ENCODE peak calls at places on chromosomes 12 and 14, in six cellular contexts. R, L, E, O, F and X are unnamed samples.

GRCh38 chr14:28759658-28760313 is 6.8 kb upstream of the FOXG1 start:
- DNase-seq in E (no peak), F (no peak), R (peak; percentile 65), L (no peak), O (no peak), X (no peak)

GRCh38 chr14:76322594-76323220 is 53.2 kb upstream of the ESRRB start:
- DNase-seq in L (no peak), R (no peak), F (no peak), O (no peak), E (peak; percentile 22), X (no peak)

GRCh38 chr14:93005135-93005813 is 82.3 kb downstream of the CHGA start:
- DNase-seq in L (no peak), E (no peak), O (peak; percentile 57), R (no peak), F (no peak), X (no peak)

GRCh38 chr12:28068467-28068866 is 95.9 kb upstream of the PTHLH start:
- DNase-seq in L (no peak), F (no peak), O (no peak), R (no peak), E (no peak), X (no peak)

GRCh38 chr12:105622220-105622619 is 291.7 kb downstream of the C12orf75 start:
- DNase-seq in F (no peak), L (no peak), E (no peak), R (no peak), O (peak; percentile 23), X (no peak)

GRCh38 chr12:85949253-85949652 is 75.2 kb downstream of the NTS start:
- DNase-seq in E (no peak), F (no peak), L (no peak), R (peak; percentile 1), O (no peak), X (no peak)

GRCh38 chr14:52298795-52299194 is 15.3 kb upstream of the PTGER2 start:
- DNase-seq in L (no peak), R (no peak), O (no peak), F (no peak), E (no peak), X (no peak)

GRCh38 chr12:27505124-27505523 is 18.9 kb upstream of the PPFIBP1 start:
- DNase-seq in L (no peak), R (no peak), O (peak; percentile 75), F (peak; percentile 79), E (no peak), X (no peak)

GRCh38 chr14:58637040-58637390 is 747 bp upstream of the DACT1 start:
- DNase-seq in R (no peak), L (no peak), O (peak; percentile 79), E (peak; percentile 80), F (peak; percentile 90), X (no peak)

GRCh38 chr14:54787263-54787662 is 115.4 kb downstream of the GCH1 start:
- DNase-seq in O (no peak), R (no peak), F (no peak), L (no peak), E (no peak), X (no peak)

GRCh38 chr12:26711072-26711471 is 121.9 kb downstream of the ITPR2 start:
- DNase-seq in L (no peak), R (no peak), O (no peak), F (no peak), E (no peak), X (no peak)

GRCh38 chr12:124390442-124391116 is 95.7 kb downstream of the RFLNA start:
- DNase-seq in F (peak; percentile 76), L (no peak), O (peak; percentile 99), R (no peak), E (peak; percentile 89), X (peak; percentile 60)

GRCh38 chr14:71466942-71467341 is 465.3 kb upstream of the RGS6 start:
- DNase-seq in F (no peak), R (no peak), E (no peak), L (no peak), O (no peak), X (no peak)

GRCh38 chr12:57461904-57462306 is 2.3 kb downstream of the GLI1 start:
- DNase-seq in F (peak; percentile 21), O (peak; percentile 81), R (no peak), L (peak; percentile 43), E (no peak), X (no peak)

GRCh38 chr12:109595321-109595902 is 21.8 kb downstream of the MVK start:
- DNase-seq in E (no peak), O (peak; percentile 32), F (no peak), R (no peak), L (no peak), X (no peak)

GRCh38 chr12:101181776-101182175 is 28.3 kb downstream of the SLC5A8 start:
- DNase-seq in E (no peak), L (no peak), F (peak; percentile 71), R (no peak), O (no peak), X (no peak)

GRCh38 chr12:31773867-31774266 is 45.0 kb upstream of the AMN1 start:
- DNase-seq in E (no peak), L (no peak), F (peak; percentile 14), R (no peak), O (no peak), X (no peak)

GRCh38 chr12:87924149-87924548 is 105.1 kb downstream of the C12orf50 start:
- DNase-seq in R (no peak), O (no peak), E (no peak), L (no peak), F (peak; percentile 19), X (no peak)

GRCh38 chr12:112208511-112208910 is 83.2 kb downstream of the TRAFD1 start:
- DNase-seq in O (no peak), F (no peak), R (no peak), E (no peak), L (no peak), X (no peak)
- H3K36me3 ChIP-seq in O (peaks cover 43% of the 10 kb centered on the region), F (peaks cover 19% of the 10 kb centered on the region), R (peaks cover 17% of the 10 kb centered on the region), E (peaks cover 94% of the 10 kb centered on the region), L (peaks cover 19% of the 10 kb centered on the region), X (peaks cover 38% of the 10 kb centered on the region)

GRCh38 chr14:90611936-90612335 is 204.3 kb downstream of the TTC7B start:
- DNase-seq in O (no peak), E (no peak), F (no peak), L (no peak), R (no peak), X (no peak)
- H3K27me3 ChIP-seq in O (no peaks in the 10 kb centered on the region), E (no peaks in the 10 kb centered on the region), F (no peaks in the 10 kb centered on the region), L (no peaks in the 10 kb centered on the region), R (no peaks in the 10 kb centered on the region), X (no peaks in the 10 kb centered on the region)

DNA sequence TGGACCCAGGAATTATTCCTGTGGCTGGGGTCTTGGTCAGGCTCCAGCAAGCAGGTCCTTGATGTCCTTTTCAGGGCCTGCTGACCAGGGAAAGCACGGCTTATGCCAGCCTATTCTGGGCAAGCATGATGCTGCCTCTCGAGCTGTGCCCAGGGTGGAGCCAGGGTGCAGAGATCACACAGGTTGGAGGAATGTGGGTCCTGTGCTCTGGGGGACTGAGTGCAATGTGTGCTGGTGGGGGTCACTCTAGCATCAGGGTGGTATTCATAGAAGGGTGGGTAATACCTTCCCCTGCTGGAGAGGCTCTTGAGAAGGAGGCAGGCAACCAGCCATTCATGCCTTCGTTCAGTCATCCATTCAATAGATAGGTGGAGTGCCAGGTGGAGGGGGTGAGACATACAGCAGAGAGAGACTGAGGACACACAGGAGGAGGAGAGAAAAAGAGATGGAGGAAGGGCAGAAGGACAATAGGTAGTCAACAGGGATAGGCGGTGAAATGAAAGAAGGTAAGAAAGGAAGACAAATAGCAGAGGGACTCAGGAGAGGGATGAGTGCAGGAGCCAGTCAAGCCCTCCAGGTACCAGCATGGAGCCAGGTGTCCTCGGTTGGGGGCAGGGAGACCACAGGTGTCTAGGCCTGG is 5.1 kb upstream of the ZNF385A start:
- DNase-seq in R (no peak), O (peak; percentile 56), E (no peak), L (no peak), F (no peak), X (no peak)
- H3K4me3 ChIP-seq in R (peak overlapping the region; percentile 82), O (no peak overlapping the region), E (no peak overlapping the region), L (no peak overlapping the region), F (no peak overlapping the region), X (no peak overlapping the region)

GRCh38 chr12:6975297-6976032 is 4.8 kb downstream of the EMG1 start:
- DNase-seq in O (no peak), F (no peak), E (peak; percentile 35), L (no peak), R (no peak), X (no peak)

GRCh38 chr12:6977653-6978052 is 6.9 kb downstream of the EMG1 start:
- DNase-seq in R (no peak), O (no peak), E (no peak), F (no peak), L (no peak), X (no peak)

GRCh38 chr12:6978188-6978986 is 7.7 kb downstream of the EMG1 start:
- DNase-seq in O (no peak), F (no peak), R (no peak), E (no peak), L (no peak), X (peak; percentile 64)

GRCh38 chr12:6970096-6970527 is 352 bp downstream of the PHB2 start:
- DNase-seq in F (no peak), E (no peak), O (no peak), R (no peak), L (no peak), X (no peak)

DNA sequence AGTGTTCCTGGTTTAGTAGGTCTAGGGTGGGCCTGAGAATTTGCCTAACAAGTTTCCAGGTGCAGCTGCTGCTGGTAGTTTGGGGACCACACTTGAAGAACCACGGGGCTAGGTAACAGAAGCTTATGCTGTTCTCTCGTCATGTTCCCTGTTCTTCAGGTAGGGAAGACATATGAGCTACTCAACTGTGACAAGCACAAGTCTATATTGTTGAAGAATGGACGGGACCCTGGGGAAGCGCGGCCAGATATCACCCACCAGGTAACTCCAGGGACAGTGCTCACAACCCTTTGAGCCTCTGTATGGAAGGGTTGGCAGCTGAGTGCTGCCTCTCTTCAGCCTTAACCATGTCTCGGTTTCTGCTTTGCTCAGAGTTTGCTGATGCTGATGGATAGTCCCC is 3.5 kb downstream of the EMG1 start:
- DNase-seq in O (no peak), L (no peak), F (no peak), E (no peak), R (no peak), X (no peak)
- H3K36me3 ChIP-seq in O (peaks cover 48% of the 10 kb centered on the region), L (peaks cover 47% of the 10 kb centered on the region), F (peaks cover 45% of the 10 kb centered on the region), E (peaks cover 53% of the 10 kb centered on the region), R (peaks cover 32% of the 10 kb centered on the region), X (peaks cover 26% of the 10 kb centered on the region)

DNA sequence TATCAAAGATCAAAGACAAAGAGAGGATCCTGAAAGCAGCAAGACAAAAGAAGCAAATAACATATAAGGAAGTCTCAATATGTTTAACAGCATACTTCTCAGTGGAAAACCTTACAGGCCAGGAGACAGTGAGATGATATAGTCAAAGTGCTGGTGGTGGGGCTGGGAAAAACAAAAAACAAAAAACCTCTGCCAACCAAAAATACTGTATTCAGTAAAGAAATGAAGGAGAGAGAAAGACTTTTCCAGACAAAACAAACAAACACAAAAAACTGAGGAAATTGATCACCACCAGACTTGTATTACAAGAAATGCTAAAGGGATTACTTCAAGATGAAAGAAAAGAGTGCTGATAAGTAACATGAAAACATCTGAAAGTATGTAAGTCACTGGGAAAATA is 221.2 kb downstream of the ADGRD1 start:
- DNase-seq in E (no peak), O (no peak), F (no peak), L (no peak), R (no peak), X (no peak)
- H3K27me3 ChIP-seq in E (no peaks in the 10 kb centered on the region), O (no peaks in the 10 kb centered on the region), F (no peaks in the 10 kb centered on the region), L (no peaks in the 10 kb centered on the region), R (no peaks in the 10 kb centered on the region), X (no peaks in the 10 kb centered on the region)